ENCODE peak calls at places on chromosomes 16 and 17, in four cellular contexts. J is adrenal gland, Y is uterus, O is esophagus muscularis mucosa. Q is an unnamed sample.
A peak's percentile ranks its signal among the peaks of the same experiment; 100 is the strongest.

GRCh38 chr17:59107306-59107670 is 608 bp upstream of the TRIM37 start:
- DNase-seq in J (no peak), Y (no peak), O (no peak), Q (no peak)

GRCh38 chr16:55955845-55956244 is 80.7 kb upstream of the CES5A start:
- DNase-seq in J (peak; percentile 52), Y (no peak), O (peak; percentile 77), Q (peak; percentile 93)

GRCh38 chr16:880471-881171 is 80.1 kb upstream of the GNG13 start:
- DNase-seq in J (no peak), Y (no peak), O (no peak), Q (no peak)

GRCh38 chr17:17751489-17751995 is 70.3 kb downstream of the RAI1 start:
- DNase-seq in J (no peak), Y (no peak), O (no peak), Q (no peak)

GRCh38 chr16:71722801-71723536 is 1.5 kb downstream of the PHLPP2 start:
- DNase-seq in J (peak; percentile 73), Y (peak; percentile 66), O (no peak), Q (peak; percentile 71)

GRCh38 chr17:32757963-32758362 is 119.0 kb downstream of the MYO1D start:
- DNase-seq in J (no peak), Y (no peak), O (no peak), Q (no peak)

GRCh38 chr16:75256871-75257343 is 5.5 kb upstream of the BCAR1 start:
- DNase-seq in J (no peak), Y (peak; percentile 62), O (no peak), Q (peak; percentile 56)

GRCh38 chr16:50574852-50575251 is 26.7 kb downstream of the NKD1 start:
- DNase-seq in J (no peak), Y (no peak), O (no peak), Q (no peak)

GRCh38 chr17:57548421-57549385 is 196.4 kb downstream of the CCDC182 start:
- DNase-seq in J (peak; percentile 54), Y (peak; percentile 46), O (no peak), Q (peak; percentile 48)

GRCh38 chr16:27239026-27239425 is 29.5 kb downstream of the NSMCE1 start:
- DNase-seq in J (peak; percentile 6), Y (no peak), O (no peak), Q (no peak)

GRCh38 chr16:741986-742629 is 1.3 kb upstream of the CIAO3 start:
- DNase-seq in J (no peak), Y (no peak), O (no peak), Q (no peak)

GRCh38 chr16:75025766-75026165 is 26.9 kb downstream of the ZNRF1 start:
- DNase-seq in J (no peak), Y (peak; percentile 47), O (no peak), Q (no peak)

GRCh38 chr17:48477235-48477634 is 47.2 kb upstream of the SKAP1 start:
- DNase-seq in J (no peak), Y (no peak), O (no peak), Q (no peak)

GRCh38 chr16:10355589-10355988 is 30.3 kb upstream of the ATF7IP2 start:
- DNase-seq in J (no peak), Y (no peak), O (no peak), Q (no peak)

GRCh38 chr17:12813680-12814079 is 24.4 kb downstream of the ARHGAP44 start:
- DNase-seq in J (no peak), Y (no peak), O (no peak), Q (no peak)

GRCh38 chr16:17972460-17972943 is 364.0 kb downstream of the NPIPA8 start:
- DNase-seq in J (no peak), Y (no peak), O (no peak), Q (no peak)

GRCh38 chr16:89173629-89173921 is 2.0 kb downstream of the CDH15 start:
- DNase-seq in J (no peak), Y (no peak), O (no peak), Q (no peak)

GRCh38 chr17:36705651-36706436 is 104.5 kb downstream of the MRM1 start:
- DNase-seq in J (peak; percentile 40), Y (no peak), O (no peak), Q (no peak)

GRCh38 chr17:54898576-54898975 is 2.1 kb upstream of the TOM1L1 start:
- DNase-seq in J (no peak), Y (no peak), O (no peak), Q (no peak)

GRCh38 chr17:62899349-62899748 is 66.7 kb upstream of the TANC2 start:
- DNase-seq in J (no peak), Y (no peak), O (no peak), Q (peak; percentile 67)

GRCh38 chr17:57810740-57811632 is 38.9 kb downstream of the MRPS23 start:
- DNase-seq in J (peak; percentile 56), Y (peak; percentile 32), O (peak; percentile 91), Q (peak; percentile 81)

GRCh38 chr17:10050597-10051101 is 145.6 kb upstream of the RCVRN start:
- DNase-seq in J (peak; percentile 31), Y (peak; percentile 54), O (no peak), Q (peak; percentile 70)

GRCh38 chr17:42979511-42980273 is at the start of gene PTGES3L:
- DNase-seq in J (no peak), Y (peak; percentile 48), O (no peak), Q (peak; percentile 79)

GRCh38 chr17:5592382-5592781 is 8.1 kb upstream of the NLRP1 start:
- DNase-seq in J (no peak), Y (no peak), O (no peak), Q (no peak)

GRCh38 chr17:45335721-45336120 is 18.9 kb upstream of the MAP3K14 start:
- DNase-seq in J (no peak), Y (peak; percentile 1), O (no peak), Q (no peak)

GRCh38 chr16:29972992-29973383 is 680 bp upstream of the TAOK2 start:
- DNase-seq in J (no peak), Y (no peak), O (no peak), Q (no peak)

GRCh38 chr17:59329558-59330313 is 1.7 kb upstream of the YPEL2 start:
- DNase-seq in J (peak; percentile 81), Y (peak; percentile 73), O (no peak), Q (peak; percentile 75)

GRCh38 chr17:76166168-76166567 is 25.1 kb upstream of the FOXJ1 start:
- DNase-seq in J (no peak), Y (no peak), O (no peak), Q (no peak)

GRCh38 chr17:49915670-49916069 is 53.3 kb upstream of the DLX4 start:
- DNase-seq in J (no peak), Y (no peak), O (no peak), Q (no peak)

GRCh38 chr16:1113489-1113888 is 17.4 kb upstream of the C1QTNF8 start:
- DNase-seq in J (no peak), Y (no peak), O (no peak), Q (no peak)

GRCh38 chr16:52265446-52265861 is 281.5 kb downstream of the TOX3 start:
- DNase-seq in J (no peak), Y (no peak), O (no peak), Q (no peak)

GRCh38 chr17:79543566-79543965 is 67.3 kb downstream of the RBFOX3 start:
- DNase-seq in J (no peak), Y (no peak), O (no peak), Q (no peak)

GRCh38 chr16:55154261-55154660 is 169.7 kb upstream of the IRX6 start:
- DNase-seq in J (no peak), Y (no peak), O (no peak), Q (no peak)

GRCh38 chr16:68283840-68284595 is 19.7 kb downstream of the SLC7A6 start:
- DNase-seq in J (no peak), Y (no peak), O (no peak), Q (no peak)

GRCh38 chr17:61249649-61250301 is 149.9 kb upstream of the TBX2 start:
- DNase-seq in J (no peak), Y (no peak), O (no peak), Q (no peak)

GRCh38 chr16:27232061-27232841 is 28.9 kb downstream of the KDM8 start:
- DNase-seq in J (no peak), Y (no peak), O (no peak), Q (no peak)

GRCh38 chr16:78430281-78430680 is 330.8 kb downstream of the WWOX start:
- DNase-seq in J (no peak), Y (no peak), O (peak; percentile 39), Q (no peak)

GRCh38 chr17:42950044-42950783 is 14.0 kb downstream of the AARSD1 start:
- DNase-seq in J (no peak), Y (no peak), O (no peak), Q (no peak)

GRCh38 chr17:73196500-73196899 is 3.6 kb downstream of the COG1 start:
- DNase-seq in J (peak; percentile 35), Y (no peak), O (no peak), Q (peak; percentile 23)

GRCh38 chr17:40566027-40566426 is 755 bp upstream of the CCR7 start:
- DNase-seq in J (no peak), Y (no peak), O (peak; percentile 42), Q (no peak)

GRCh38 chr17:2563061-2563460 is 30.4 kb upstream of the PAFAH1B1 start:
- DNase-seq in J (no peak), Y (no peak), O (no peak), Q (no peak)
- TF ChIP-seq POLR2A in J (no peak), Y (no peak), O (no peak), Q (no peak)

GRCh38 chr17:28227278-28228108 is 91.5 kb upstream of the TMEM97 start:
- DNase-seq in J (peak; percentile 96), Y (no peak), O (no peak), Q (no peak)

GRCh38 chr17:28230011-28230410 is 89.0 kb upstream of the TMEM97 start:
- DNase-seq in J (peak; percentile 73), Y (no peak), O (no peak), Q (no peak)

GRCh38 chr17:28226563-28226962 is 92.4 kb upstream of the TMEM97 start:
- DNase-seq in J (peak; percentile 61), Y (no peak), O (no peak), Q (no peak)

GRCh38 chr17:28228986-28229729 is 89.8 kb upstream of the TMEM97 start:
- DNase-seq in J (peak; percentile 22), Y (no peak), O (no peak), Q (no peak)

GRCh38 chr17:28228109-28228840 is 90.7 kb upstream of the TMEM97 start:
- DNase-seq in J (peak; percentile 50), Y (no peak), O (no peak), Q (no peak)
- H3K27ac ChIP-seq in J (peak overlapping the region; percentile 47), Y (no peak overlapping the region), O (no peak overlapping the region), Q (no peak overlapping the region)

GRCh38 chr16:3003582-3004270 is 9.0 kb upstream of the CLDN9 start:
- DNase-seq in J (peak; percentile 99), Y (peak; percentile 88), O (peak; percentile 99), Q (peak; percentile 99)
- TF ChIP-seq POLR2A in J (no peak), Y (no peak), O (no peak), Q (peak; percentile 40)

DNA sequence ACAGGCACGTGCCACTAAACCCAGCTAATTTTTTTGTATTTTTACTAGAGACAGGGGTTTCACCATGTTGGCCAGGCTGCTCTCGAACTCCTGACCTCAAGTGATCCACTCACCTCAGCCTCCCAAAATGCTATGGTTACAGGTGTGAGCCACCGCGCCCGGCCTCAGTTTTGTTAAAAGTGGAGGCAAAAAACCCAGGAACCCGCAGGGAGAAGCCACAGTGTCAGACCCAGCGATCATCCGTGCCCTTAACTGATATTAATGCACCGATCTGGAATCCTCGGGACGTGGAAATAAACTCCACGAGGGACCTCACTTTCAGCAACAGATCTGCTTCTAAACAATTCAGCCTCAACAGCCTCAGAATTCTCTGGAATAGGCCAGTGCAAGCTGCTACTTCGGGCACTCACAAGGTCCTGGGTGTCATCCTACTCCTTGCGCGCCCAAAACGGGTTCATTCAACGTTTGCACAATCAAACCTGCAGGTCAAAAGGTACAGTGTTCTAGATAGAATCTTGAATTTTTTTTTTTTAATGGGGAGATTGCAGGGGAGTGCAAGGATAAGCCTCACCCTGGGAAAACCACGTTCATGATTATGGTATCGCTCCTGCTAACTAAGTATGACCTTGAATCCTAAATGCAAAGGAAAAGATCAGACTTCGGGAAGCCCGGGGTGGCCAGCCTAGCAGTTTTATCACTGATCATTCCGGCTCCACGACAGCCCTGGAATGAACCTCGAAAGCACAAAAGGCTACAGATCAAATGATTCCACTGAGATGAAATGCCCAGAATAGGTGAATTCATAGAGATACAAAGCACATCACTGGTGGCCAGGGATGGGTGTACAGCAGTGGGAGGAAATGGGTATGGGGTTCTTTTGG is 22.4 kb downstream of the LITAF start:
- DNase-seq in J (no peak), Y (no peak), O (no peak), Q (no peak)
- H3K27ac ChIP-seq in J (no peak overlapping the region), Y (peak overlapping the region; percentile 81), O (no peak overlapping the region), Q (no peak overlapping the region)

Q was measured in heart left ventricle.